ENCODE peak calls at places on chromosomes 1 and 21, in five cellular contexts. One of them, this sample, is unnamed. For H3K4me1, the result is how much of the 10 kb centered on the place peaks cover.

GRCh38 chr1:72435025-72435424 is 152.7 kb upstream of the NEGR1 start:
- DNase-seq in lung: no peak
- DNase-seq in testis: no peak
- DNase-seq in GM23338: no peak
- DNase-seq in transverse colon: no peak
- DNase-seq in this sample: no peak

GRCh38 chr1:172893146-172893841 is 157.4 kb downstream of the TNFSF18 start:
- DNase-seq in lung: no peak
- DNase-seq in testis: peak
- DNase-seq in GM23338: no peak
- DNase-seq in transverse colon: no peak
- DNase-seq in this sample: no peak

GRCh38 chr21:45853703-45854342 is 127.7 kb upstream of the COL6A1 start:
- DNase-seq in lung: no peak
- DNase-seq in testis: no peak
- DNase-seq in GM23338: no peak
- DNase-seq in transverse colon: no peak
- DNase-seq in this sample: no peak

GRCh38 chr1:65846911-65847310 is 54.2 kb downstream of the PDE4B start:
- DNase-seq in lung: no peak
- DNase-seq in testis: no peak
- DNase-seq in GM23338: no peak
- DNase-seq in transverse colon: no peak
- DNase-seq in this sample: no peak

GRCh38 chr1:43704838-43705237 is 2.5 kb upstream of the ST3GAL3 start:
- DNase-seq in lung: no peak
- DNase-seq in testis: peak
- DNase-seq in GM23338: peak
- DNase-seq in transverse colon: no peak
- DNase-seq in this sample: peak

GRCh38 chr1:23402286-23403037 is 22.1 kb downstream of the TCEA3 start:
- DNase-seq in lung: no peak
- DNase-seq in testis: no peak
- DNase-seq in GM23338: no peak
- DNase-seq in transverse colon: peak
- DNase-seq in this sample: no peak

GRCh38 chr1:50333595-50333974 is 89.7 kb downstream of the DMRTA2 start:
- DNase-seq in lung: peak
- DNase-seq in testis: peak
- DNase-seq in GM23338: peak
- DNase-seq in transverse colon: peak
- DNase-seq in this sample: peak

GRCh38 chr1:195958131-195958530 is 650.1 kb downstream of the KCNT2 start:
- DNase-seq in lung: no peak
- DNase-seq in testis: no peak
- DNase-seq in GM23338: no peak
- DNase-seq in transverse colon: no peak
- DNase-seq in this sample: no peak

GRCh38 chr1:30785714-30786113 is 28.1 kb upstream of the LAPTM5 start:
- DNase-seq in lung: no peak
- DNase-seq in testis: no peak
- DNase-seq in GM23338: no peak
- DNase-seq in transverse colon: no peak
- DNase-seq in this sample: no peak

GRCh38 chr1:150572918-150573647 is 6.3 kb downstream of the MCL1 start:
- DNase-seq in lung: no peak
- DNase-seq in testis: no peak
- DNase-seq in GM23338: peak
- DNase-seq in transverse colon: no peak
- DNase-seq in this sample: peak

GRCh38 chr1:62325076-62325475 is 5.8 kb upstream of the KANK4 start:
- DNase-seq in lung: no peak
- DNase-seq in testis: no peak
- DNase-seq in GM23338: no peak
- DNase-seq in transverse colon: no peak
- DNase-seq in this sample: no peak

GRCh38 chr1:160020196-160020595 is 11.6 kb downstream of the PIGM start:
- DNase-seq in lung: no peak
- DNase-seq in testis: no peak
- DNase-seq in GM23338: no peak
- DNase-seq in transverse colon: no peak
- DNase-seq in this sample: no peak

GRCh38 chr1:175075572-175076568 is 8.2 kb downstream of the TNN start:
- DNase-seq in lung: no peak
- DNase-seq in testis: no peak
- DNase-seq in GM23338: no peak
- DNase-seq in transverse colon: no peak
- DNase-seq in this sample: peak

GRCh38 chr1:55064071-55064581 is 24.8 kb downstream of the PCSK9 start:
- DNase-seq in lung: no peak
- DNase-seq in testis: no peak
- DNase-seq in GM23338: peak
- DNase-seq in transverse colon: no peak
- DNase-seq in this sample: peak

GRCh38 chr1:159823401-159823800 is 3.3 kb upstream of the SLAMF8 start:
- DNase-seq in lung: no peak
- DNase-seq in testis: no peak
- DNase-seq in GM23338: no peak
- DNase-seq in transverse colon: peak
- DNase-seq in this sample: no peak

GRCh38 chr1:230270185-230270939 is 155.8 kb downstream of the PGBD5 start:
- DNase-seq in lung: no peak
- DNase-seq in testis: no peak
- DNase-seq in GM23338: no peak
- DNase-seq in transverse colon: no peak
- DNase-seq in this sample: no peak

GRCh38 chr1:44714944-44715571 is 15.9 kb downstream of the RNU5D-1 start:
- DNase-seq in lung: peak
- DNase-seq in testis: peak
- DNase-seq in GM23338: peak
- DNase-seq in transverse colon: peak
- DNase-seq in this sample: peak

GRCh38 chr1:9262587-9262986 is 28.0 kb downstream of the H6PD start:
- DNase-seq in lung: no peak
- DNase-seq in testis: no peak
- DNase-seq in GM23338: no peak
- DNase-seq in transverse colon: no peak
- DNase-seq in this sample: no peak

GRCh38 chr1:174626031-174627020 is 178.6 kb downstream of the GPR52 start:
- DNase-seq in lung: no peak
- DNase-seq in testis: no peak
- DNase-seq in GM23338: peak
- DNase-seq in transverse colon: no peak
- DNase-seq in this sample: no peak

GRCh38 chr1:6090996-6091822 is 45.5 kb downstream of the KCNAB2 start:
- DNase-seq in lung: no peak
- DNase-seq in testis: no peak
- DNase-seq in GM23338: no peak
- DNase-seq in transverse colon: no peak
- DNase-seq in this sample: no peak

GRCh38 chr1:109243860-109244552 is 5.3 kb upstream of the CELSR2 start:
- DNase-seq in lung: no peak
- DNase-seq in testis: no peak
- DNase-seq in GM23338: no peak
- DNase-seq in transverse colon: no peak
- DNase-seq in this sample: no peak

GRCh38 chr21:42991992-42992740 is 17.8 kb downstream of the PKNOX1 start:
- DNase-seq in lung: peak
- DNase-seq in testis: no peak
- DNase-seq in GM23338: peak
- DNase-seq in transverse colon: peak
- DNase-seq in this sample: no peak

GRCh38 chr1:225627304-225627947 is 25.5 kb downstream of the ENAH start:
- DNase-seq in lung: no peak
- DNase-seq in testis: peak
- DNase-seq in GM23338: no peak
- DNase-seq in transverse colon: no peak
- DNase-seq in this sample: no peak

GRCh38 chr1:9628541-9629444 is 22.7 kb upstream of the PIK3CD start:
- DNase-seq in lung: no peak
- DNase-seq in testis: no peak
- DNase-seq in GM23338: no peak
- DNase-seq in transverse colon: no peak
- DNase-seq in this sample: no peak

GRCh38 chr1:4046836-4047461 is 146.9 kb upstream of the C1orf174 start:
- DNase-seq in lung: no peak
- DNase-seq in testis: no peak
- DNase-seq in GM23338: no peak
- DNase-seq in transverse colon: no peak
- DNase-seq in this sample: peak

GRCh38 chr1:25906644-25907300 is 553 bp upstream of the STMN1 start:
- DNase-seq in lung: no peak
- DNase-seq in testis: peak
- DNase-seq in GM23338: peak
- DNase-seq in transverse colon: peak
- DNase-seq in this sample: no peak

GRCh38 chr1:9753121-9753531 is 70.6 kb downstream of the CLSTN1 start:
- DNase-seq in lung: no peak
- DNase-seq in testis: peak
- DNase-seq in GM23338: no peak
- DNase-seq in transverse colon: no peak
- DNase-seq in this sample: no peak

GRCh38 chr21:36104306-36105300 is 30.3 kb upstream of the CBR3 start:
- DNase-seq in lung: no peak
- DNase-seq in testis: peak
- DNase-seq in GM23338: peak
- DNase-seq in transverse colon: peak
- DNase-seq in this sample: peak

GRCh38 chr21:21151231-21151630 is 153.0 kb downstream of the NCAM2 start:
- DNase-seq in lung: no peak
- DNase-seq in testis: no peak
- DNase-seq in GM23338: no peak
- DNase-seq in transverse colon: no peak
- DNase-seq in this sample: no peak

GRCh38 chr1:65509912-65510680 is 89.6 kb downstream of the LEPR start:
- DNase-seq in lung: no peak
- DNase-seq in testis: no peak
- DNase-seq in GM23338: no peak
- DNase-seq in transverse colon: no peak
- DNase-seq in this sample: no peak

GRCh38 chr1:25347556-25347955 is 9.4 kb downstream of the TMEM50A start:
- DNase-seq in lung: no peak
- DNase-seq in testis: no peak
- DNase-seq in GM23338: no peak
- DNase-seq in transverse colon: no peak
- DNase-seq in this sample: no peak

GRCh38 chr1:31216016-31216415 is 23.7 kb downstream of the NKAIN1 start:
- DNase-seq in lung: peak
- DNase-seq in testis: peak
- DNase-seq in GM23338: peak
- DNase-seq in transverse colon: peak
- DNase-seq in this sample: no peak

GRCh38 chr1:9349331-9349851 is 56.7 kb downstream of the SPSB1 start:
- DNase-seq in lung: no peak
- DNase-seq in testis: no peak
- DNase-seq in GM23338: no peak
- DNase-seq in transverse colon: no peak
- DNase-seq in this sample: no peak

GRCh38 chr1:116537439-116537838 is 33.4 kb downstream of the CD58 start:
- DNase-seq in lung: no peak
- DNase-seq in testis: no peak
- DNase-seq in GM23338: no peak
- DNase-seq in transverse colon: no peak
- DNase-seq in this sample: no peak

GRCh38 chr1:168408531-168409242 is 128.0 kb downstream of the TBX19 start:
- DNase-seq in lung: no peak
- DNase-seq in testis: no peak
- DNase-seq in GM23338: no peak
- DNase-seq in transverse colon: no peak
- DNase-seq in this sample: no peak

GRCh38 chr1:76068542-76068941 is 6.0 kb upstream of the ST6GALNAC3 start:
- DNase-seq in lung: no peak
- DNase-seq in testis: no peak
- DNase-seq in GM23338: no peak
- DNase-seq in transverse colon: no peak
- DNase-seq in this sample: no peak
- H3K27ac ChIP-seq in lung: peak
- H3K27ac ChIP-seq in testis: no peak
- H3K27ac ChIP-seq in GM23338: no peak
- H3K27ac ChIP-seq in transverse colon: no peak
- H3K27ac ChIP-seq in this sample: no peak

DNA sequence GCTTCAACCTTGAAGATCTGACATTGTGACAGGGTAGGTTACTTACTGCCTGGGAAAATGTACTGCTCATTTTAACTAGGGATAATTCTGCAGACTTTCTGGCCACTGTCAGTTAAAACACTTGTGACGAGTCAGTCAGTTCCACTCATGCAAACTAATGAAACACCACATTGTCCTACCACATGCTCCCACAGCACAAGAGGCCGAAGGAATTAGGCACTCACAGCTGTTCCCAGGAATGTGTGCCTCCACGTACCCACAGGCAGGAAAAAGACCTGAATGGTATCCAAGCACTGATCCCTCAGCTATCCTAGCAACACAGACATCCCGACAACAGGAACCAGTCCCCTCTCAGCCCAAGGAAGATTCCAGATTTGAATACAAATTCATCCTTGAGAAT is 12.3 kb downstream of the BCAR3 start:
- DNase-seq in lung: no peak
- DNase-seq in testis: no peak
- DNase-seq in GM23338: no peak
- DNase-seq in transverse colon: no peak
- DNase-seq in this sample: no peak
- H3K4me1 ChIP-seq in lung: under half
- H3K4me1 ChIP-seq in testis: half or more
- H3K4me1 ChIP-seq in GM23338: under half
- H3K4me1 ChIP-seq in transverse colon: under half
- H3K4me1 ChIP-seq in this sample: under half

GRCh38 chr1:47996060-47996405 is 1.2 kb downstream of the TRABD2B start:
- DNase-seq in lung: no peak
- DNase-seq in testis: no peak
- DNase-seq in GM23338: no peak
- DNase-seq in transverse colon: no peak
- DNase-seq in this sample: no peak
- H3K27ac ChIP-seq in lung: no peak
- H3K27ac ChIP-seq in testis: peak
- H3K27ac ChIP-seq in GM23338: no peak
- H3K27ac ChIP-seq in transverse colon: peak
- H3K27ac ChIP-seq in this sample: no peak

DNA sequence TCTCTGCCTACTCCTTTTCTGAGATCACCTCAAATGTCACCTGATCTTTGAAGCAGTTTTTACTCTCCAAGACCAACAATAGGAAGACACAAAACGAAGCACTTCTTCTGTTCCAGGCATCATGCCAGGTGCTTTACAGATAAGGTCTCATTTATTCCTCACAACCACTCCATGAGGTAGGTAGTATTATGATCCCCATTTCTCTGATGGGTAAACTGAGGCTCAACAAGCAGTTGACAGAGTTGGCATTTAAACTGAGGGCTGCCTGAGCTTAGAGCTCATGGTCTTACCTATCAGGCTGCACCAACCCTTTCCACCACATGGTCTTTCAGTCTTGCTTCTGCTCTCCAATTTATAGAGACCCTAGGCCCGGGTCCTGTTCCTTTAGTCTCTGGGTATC is 147.2 kb upstream of the JUN start:
- DNase-seq in lung: no peak
- DNase-seq in testis: no peak
- DNase-seq in GM23338: no peak
- DNase-seq in transverse colon: no peak
- DNase-seq in this sample: peak
- H3K4me1 ChIP-seq in lung: under half
- H3K4me1 ChIP-seq in testis: under half
- H3K4me1 ChIP-seq in GM23338: under half
- H3K4me1 ChIP-seq in transverse colon: under half
- H3K4me1 ChIP-seq in this sample: under half

GRCh38 chr21:34344058-34344425 is 19.8 kb upstream of the KCNE2 start:
- DNase-seq in lung: no peak
- DNase-seq in testis: no peak
- DNase-seq in GM23338: no peak
- DNase-seq in transverse colon: no peak
- DNase-seq in this sample: no peak
- H3K27ac ChIP-seq in lung: no peak
- H3K27ac ChIP-seq in testis: no peak
- H3K27ac ChIP-seq in GM23338: no peak
- H3K27ac ChIP-seq in transverse colon: no peak
- H3K27ac ChIP-seq in this sample: no peak

This sample was measured in Karpas-422.